ENCODE peak calls at places on chromosomes 2 and 18, in five cellular contexts. A is OCI-LY7, X is epithelial cell of proximal tubule, E is fibroblast of pulmonary artery, W is AG04450. O is an unnamed sample.

GRCh38 chr18:8396244-8396643 is 213.0 kb upstream of the RAB12 start:
- DNase-seq in A (no peak), X (no peak), E (no peak), W (no peak), O (no peak)

GRCh38 chr2:171551836-171552235 is 29.6 kb downstream of the CYBRD1 start:
- DNase-seq in A (no peak), X (no peak), E (peak), W (no peak), O (no peak)

GRCh38 chr2:232889876-232890401 is 19.9 kb downstream of the SNORC start:
- DNase-seq in A (no peak), X (no peak), E (no peak), W (no peak), O (no peak)

GRCh38 chr2:148209598-148209997 is 188.7 kb downstream of the MBD5 start:
- DNase-seq in A (peak), X (no peak), E (peak), W (no peak), O (peak)

GRCh38 chr2:95728878-95729511 is 137.2 kb downstream of the TRIM43 start:
- DNase-seq in A (peak), X (peak), E (peak), W (peak), O (peak)

GRCh38 chr2:126687086-126687485 is 31.1 kb downstream of the GYPC start:
- DNase-seq in A (no peak), X (no peak), E (no peak), W (no peak), O (no peak)

GRCh38 chr2:106269591-106270291 is 75.6 kb upstream of the UXS1 start:
- DNase-seq in A (no peak), X (peak), E (no peak), W (no peak), O (peak)

GRCh38 chr18:41639218-41639617 is 315.8 kb upstream of the PIK3C3 start:
- DNase-seq in A (no peak), X (no peak), E (no peak), W (no peak), O (no peak)

GRCh38 chr2:118834440-118834810 is 13.0 kb downstream of the EN1 start:
- DNase-seq in A (no peak), X (no peak), E (no peak), W (no peak), O (no peak)

GRCh38 chr2:128626758-128627515 is 308.3 kb upstream of the HS6ST1 start:
- DNase-seq in A (no peak), X (no peak), E (no peak), W (no peak), O (no peak)

GRCh38 chr18:24672165-24672950 is 211.9 kb downstream of the HRH4 start:
- DNase-seq in A (no peak), X (no peak), E (no peak), W (no peak), O (no peak)

DNA sequence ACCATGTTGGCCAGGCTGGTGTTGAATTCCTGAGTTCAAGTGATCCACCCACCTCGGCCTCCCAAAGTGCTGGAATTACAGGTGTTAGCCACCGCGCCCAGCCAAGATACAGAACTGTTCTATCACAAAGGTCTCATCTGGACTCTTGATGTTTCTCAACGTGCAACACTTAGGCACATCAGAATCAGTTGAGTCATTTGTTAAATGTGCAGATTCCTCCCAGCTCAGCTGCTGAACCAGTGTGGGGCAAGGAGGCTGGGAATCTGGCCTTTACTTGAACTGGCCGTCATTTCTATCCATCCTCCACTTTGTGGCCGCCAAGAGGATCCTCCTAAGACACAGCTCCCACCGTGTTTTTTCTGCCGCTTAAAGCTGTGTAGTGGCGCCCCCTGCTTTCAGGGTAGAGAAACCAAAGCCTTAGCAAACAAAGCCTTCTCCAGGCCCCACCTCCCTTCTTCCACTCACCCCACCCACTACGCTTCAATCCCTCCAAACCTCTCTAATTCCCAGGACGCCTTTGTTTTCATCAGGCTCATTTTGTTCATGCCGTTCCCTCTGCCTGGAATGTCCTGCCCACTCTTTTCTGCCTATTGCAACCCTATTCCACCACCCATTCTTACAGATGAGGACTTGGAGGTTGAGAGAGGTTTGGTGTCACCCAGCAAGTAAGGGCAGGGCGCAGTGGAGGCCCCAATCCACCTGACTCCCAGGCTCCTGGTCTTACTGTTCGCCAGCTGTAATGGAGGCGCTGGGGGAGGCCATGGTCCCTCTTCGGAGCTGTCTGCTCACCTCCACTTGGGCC is 776 bp upstream of the SPEG start:
- DNase-seq in A (peak), X (no peak), E (peak), W (no peak), O (peak)
- TF ChIP-seq CTCF in A (peak), X (peak), E (peak), W (peak), O (peak)

GRCh38 chr2:84880645-84881521 is at the start of gene TRABD2A:
- DNase-seq in A (no peak), X (no peak), E (no peak), W (no peak), O (no peak)

GRCh38 chr2:84881581-84882414 is 914 bp upstream of the TRABD2A start:
- DNase-seq in A (peak), X (no peak), E (peak), W (peak), O (peak)

GRCh38 chr2:84879595-84880394 is 1.1 kb downstream of the TRABD2A start:
- DNase-seq in A (peak), X (no peak), E (no peak), W (no peak), O (peak)

GRCh38 chr2:84878896-84879594 is 1.8 kb downstream of the TRABD2A start:
- DNase-seq in A (no peak), X (no peak), E (no peak), W (no peak), O (no peak)

DNA sequence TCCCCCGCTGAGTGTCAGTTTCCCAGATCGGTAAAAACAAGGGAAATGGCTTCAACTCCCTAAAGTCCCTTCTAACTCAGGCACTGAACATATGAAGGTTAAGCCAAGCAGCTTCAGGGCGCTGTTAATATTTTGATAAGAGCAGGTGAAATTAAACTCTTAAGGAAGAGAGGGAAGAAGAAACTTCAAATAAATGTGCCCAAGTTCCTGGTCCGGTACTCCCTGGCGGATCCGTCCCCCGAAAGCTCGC is 564 bp downstream of the TRABD2A start:
- DNase-seq in A (no peak), X (no peak), E (no peak), W (no peak), O (no peak)
- H3K4me3 ChIP-seq in A (peak), X (peak), E (peak), W (peak), O (peak)

DNA sequence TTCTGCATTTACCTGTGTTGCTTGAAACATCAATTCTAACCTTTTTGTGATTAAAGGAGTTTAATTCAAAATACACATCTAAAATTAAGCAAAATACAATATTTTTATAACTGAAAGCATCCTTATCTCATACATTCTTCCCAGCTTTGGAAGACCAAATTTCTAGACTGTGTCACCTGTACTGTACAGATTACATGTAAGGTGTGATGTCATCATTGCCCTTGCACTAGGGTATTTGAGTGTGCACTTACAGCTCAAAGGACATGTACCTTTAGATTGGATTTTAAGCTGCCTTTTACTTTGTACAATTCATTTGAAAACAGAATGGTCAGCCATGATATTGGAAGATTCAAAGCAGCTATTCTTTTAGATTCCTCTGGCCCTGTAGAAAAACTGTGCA is 932.8 kb upstream of the POU3F3 start:
- DNase-seq in A (no peak), X (no peak), E (no peak), W (no peak), O (no peak)
- TF ChIP-seq CTCF in A (no peak), X (no peak), E (no peak), W (no peak), O (no peak)

GRCh38 chr2:216694826-216695217 is 527 bp downstream of the IGFBP5 start:
- DNase-seq in A (no peak), X (no peak), E (no peak), W (no peak), O (no peak)
- H3K4me3 ChIP-seq in A (no peak), X (peak), E (peak), W (peak), O (no peak)

DNA sequence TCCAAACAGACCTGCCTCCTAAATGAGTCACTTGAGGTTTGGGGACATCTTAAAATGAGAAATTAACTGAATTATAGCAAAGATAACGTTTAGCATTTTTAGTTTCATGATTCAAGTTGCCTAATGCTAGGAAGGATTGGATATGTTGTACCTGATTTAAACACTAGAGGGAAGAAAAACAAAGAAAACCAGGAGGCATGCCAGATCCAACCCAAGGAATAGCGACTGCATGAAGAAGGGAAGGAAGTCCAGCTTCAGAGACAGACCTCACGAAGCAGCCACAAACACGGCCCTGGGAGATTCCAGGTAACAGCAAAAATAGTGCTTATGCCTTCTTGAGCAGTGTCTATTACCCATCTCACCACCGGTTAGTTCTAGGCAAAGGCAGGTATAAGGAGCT is 499.9 kb upstream of the SPHKAP start:
- DNase-seq in A (no peak), X (peak), E (peak), W (no peak), O (no peak)
- TF ChIP-seq CTCF in A (no peak), X (peak), E (peak), W (peak), O (peak)